ENCODE peak calls at places on chromosomes 7 and 10, in six cellular contexts. K, B, V, X, D and P are unnamed samples.

GRCh38 chr10:9060314-9060713 is 1005.8 kb downstream of the GATA3 start:
- DNase-seq in X (no peak), V (no peak), B (no peak), D (no peak), K (no peak), P (no peak)

GRCh38 chr7:158023563-158024350 is 563.9 kb downstream of the PTPRN2 start:
- DNase-seq in X (no peak), B (no peak), D (no peak), V (no peak), K (no peak), P (no peak)

GRCh38 chr7:129990403-129991192 is 37.8 kb upstream of the UBE2H start:
- DNase-seq in B (no peak), V (no peak), X (no peak), D (no peak), K (no peak), P (no peak)

GRCh38 chr10:62610649-62611229 is 193.8 kb upstream of the ADO start:
- DNase-seq in K (peak; percentile 64), D (peak; percentile 49), B (peak; percentile 57), V (peak; percentile 64), X (no peak), P (peak; percentile 28)

GRCh38 chr7:94344826-94345225 is 49.9 kb upstream of the COL1A2 start:
- DNase-seq in B (no peak), V (no peak), X (no peak), K (no peak), D (peak; percentile 12), P (no peak)

GRCh38 chr7:47600199-47601118 is 18.5 kb upstream of the TNS3 start:
- DNase-seq in B (no peak), V (no peak), D (peak; percentile 81), X (no peak), K (no peak), P (no peak)

GRCh38 chr7:127932496-127932895 is 98.7 kb downstream of the LRRC4 start:
- DNase-seq in V (no peak), X (no peak), K (no peak), B (no peak), D (no peak), P (no peak)

GRCh38 chr10:22699976-22700375 is 14.4 kb downstream of the PIP4K2A start:
- DNase-seq in B (no peak), D (no peak), K (no peak), X (no peak), V (no peak), P (no peak)

GRCh38 chr7:3165681-3166580 is 122.3 kb upstream of the CARD11 start:
- DNase-seq in B (no peak), V (no peak), X (no peak), K (no peak), D (no peak), P (no peak)

GRCh38 chr7:34104120-34104519 is 198.8 kb downstream of the BMPER start:
- DNase-seq in D (no peak), X (no peak), B (no peak), K (no peak), V (no peak), P (no peak)

GRCh38 chr10:63744060-63744941 is 223.1 kb downstream of the REEP3 start:
- DNase-seq in X (no peak), D (no peak), K (no peak), B (no peak), V (no peak), P (no peak)

GRCh38 chr10:104043185-104043830 is 42.4 kb downstream of the COL17A1 start:
- DNase-seq in K (no peak), B (no peak), X (no peak), V (no peak), D (no peak), P (no peak)

GRCh38 chr7:73623798-73624668 is at the start of gene MLXIPL:
- DNase-seq in K (peak; percentile 94), X (peak; percentile 52), V (peak; percentile 83), D (peak; percentile 62), B (peak; percentile 93), P (peak; percentile 57)

GRCh38 chr7:90816511-90817142 is 220.5 kb downstream of the CDK14 start:
- DNase-seq in X (no peak), D (peak; percentile 98), K (no peak), B (no peak), V (no peak), P (no peak)

GRCh38 chr10:24382596-24382978 is 173.6 kb downstream of the KIAA1217 start:
- DNase-seq in X (no peak), V (no peak), K (no peak), B (no peak), D (peak; percentile 78), P (no peak)

GRCh38 chr7:148402159-148402558 is 188.4 kb upstream of the C7orf33 start:
- DNase-seq in V (no peak), B (no peak), D (peak; percentile 65), X (no peak), K (no peak), P (no peak)

GRCh38 chr10:105466521-105466920 is 825.4 kb downstream of the SORCS3 start:
- DNase-seq in K (no peak), B (no peak), X (no peak), D (no peak), V (no peak), P (no peak)

GRCh38 chr7:22791204-22792158 is 31.2 kb downstream of the TOMM7 start:
- DNase-seq in V (no peak), K (no peak), D (no peak), X (no peak), B (no peak), P (no peak)

GRCh38 chr7:102814025-102814471 is 65.2 kb downstream of the FAM185A start:
- DNase-seq in X (no peak), B (no peak), K (no peak), D (peak; percentile 78), V (no peak), P (no peak)

DNA sequence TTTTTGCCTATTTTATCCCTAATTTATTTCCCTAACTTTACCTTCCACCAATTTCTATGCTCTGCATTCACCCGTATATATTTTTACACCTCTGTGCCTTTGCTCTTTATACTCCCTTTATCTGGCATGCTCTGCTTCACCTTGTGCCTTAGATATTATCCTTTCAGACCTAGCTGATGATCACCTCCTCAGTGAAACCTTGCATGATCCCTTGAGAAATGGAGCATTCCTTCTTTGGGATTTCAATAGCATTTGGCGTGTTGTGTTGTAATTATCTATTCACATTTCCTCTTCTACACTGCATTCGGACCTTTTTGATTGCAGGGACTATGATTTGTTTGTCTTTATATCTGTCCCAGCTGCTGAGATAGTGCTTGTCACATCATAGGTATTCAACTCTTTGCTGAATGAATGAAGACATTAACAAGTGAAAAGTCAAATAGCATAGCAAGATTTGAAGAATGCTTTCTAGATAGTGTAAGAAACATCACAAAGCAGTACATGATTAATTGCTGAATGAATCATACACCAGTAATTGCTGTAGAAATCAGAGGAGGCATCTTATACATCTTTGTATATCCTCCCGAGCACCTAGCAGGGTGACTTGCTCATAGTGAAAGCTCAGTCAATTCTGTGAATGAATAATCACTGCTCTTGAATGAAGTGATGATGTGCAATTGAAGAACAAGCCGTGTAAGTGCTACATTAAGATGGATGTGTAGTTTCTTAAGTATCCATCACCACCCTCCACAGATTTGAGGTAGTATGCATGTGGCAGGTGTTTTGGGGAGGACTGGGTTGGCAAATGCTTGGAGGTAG is 2.0 kb upstream of the TM9SF3 start:
- DNase-seq in B (no peak), V (no peak), X (no peak), D (peak; percentile 49), K (no peak), P (no peak)
- H3K27ac ChIP-seq in B (peak overlapping the region; percentile 99), V (no peak overlapping the region), X (no peak overlapping the region), D (no peak overlapping the region), K (no peak overlapping the region), P (no peak overlapping the region)

GRCh38 chr10:129966370-129966769 is 2.3 kb upstream of the EBF3 start:
- DNase-seq in X (no peak), D (no peak), V (peak; percentile 12), K (no peak), B (no peak), P (no peak)
- H3K27me3 ChIP-seq in X (peaks cover 9% of the 10 kb centered on the region), D (peaks cover 70% of the 10 kb centered on the region), V (peaks cover 88% of the 10 kb centered on the region), K (peaks cover 91% of the 10 kb centered on the region), B (peaks cover 9% of the 10 kb centered on the region), P (peaks cover 11% of the 10 kb centered on the region)

GRCh38 chr7:154853063-154853726 is 149.7 kb downstream of the PAXIP1 start:
- DNase-seq in K (no peak), D (no peak), V (no peak), X (no peak), B (no peak), P (no peak)

GRCh38 chr7:154853727-154854095 is 149.2 kb downstream of the PAXIP1 start:
- DNase-seq in V (no peak), B (no peak), K (no peak), D (no peak), X (no peak), P (no peak)

GRCh38 chr7:154856737-154857136 is 146.2 kb downstream of the PAXIP1 start:
- DNase-seq in K (no peak), V (no peak), D (no peak), B (no peak), X (no peak), P (no peak)

GRCh38 chr7:154855366-154855765 is 147.6 kb downstream of the PAXIP1 start:
- DNase-seq in V (no peak), X (no peak), D (no peak), B (no peak), K (no peak), P (no peak)

GRCh38 chr7:154854836-154855235 is 148.1 kb downstream of the PAXIP1 start:
- DNase-seq in B (no peak), V (no peak), X (no peak), D (no peak), K (no peak), P (no peak)
- H3K9me3 ChIP-seq in B (no peaks in the 10 kb centered on the region), V (no peaks in the 10 kb centered on the region), X (no peaks in the 10 kb centered on the region), D (peaks cover 12% of the 10 kb centered on the region), K (no peaks in the 10 kb centered on the region), P (no peaks in the 10 kb centered on the region)

GRCh38 chr7:27921081-27921836 is 181.3 kb downstream of the TAX1BP1 start:
- DNase-seq in V (peak; percentile 70), B (no peak), K (peak; percentile 55), D (peak; percentile 56), X (no peak), P (no peak)

GRCh38 chr7:27925573-27926201 is 185.7 kb downstream of the TAX1BP1 start:
- DNase-seq in V (no peak), D (no peak), K (no peak), B (no peak), X (no peak), P (no peak)

GRCh38 chr7:27922907-27923306 is 182.9 kb downstream of the TAX1BP1 start:
- DNase-seq in X (no peak), B (no peak), D (no peak), K (no peak), V (no peak), P (no peak)

GRCh38 chr7:27920281-27920946 is 180.5 kb downstream of the TAX1BP1 start:
- DNase-seq in B (no peak), K (no peak), X (no peak), D (no peak), V (no peak), P (no peak)

DNA sequence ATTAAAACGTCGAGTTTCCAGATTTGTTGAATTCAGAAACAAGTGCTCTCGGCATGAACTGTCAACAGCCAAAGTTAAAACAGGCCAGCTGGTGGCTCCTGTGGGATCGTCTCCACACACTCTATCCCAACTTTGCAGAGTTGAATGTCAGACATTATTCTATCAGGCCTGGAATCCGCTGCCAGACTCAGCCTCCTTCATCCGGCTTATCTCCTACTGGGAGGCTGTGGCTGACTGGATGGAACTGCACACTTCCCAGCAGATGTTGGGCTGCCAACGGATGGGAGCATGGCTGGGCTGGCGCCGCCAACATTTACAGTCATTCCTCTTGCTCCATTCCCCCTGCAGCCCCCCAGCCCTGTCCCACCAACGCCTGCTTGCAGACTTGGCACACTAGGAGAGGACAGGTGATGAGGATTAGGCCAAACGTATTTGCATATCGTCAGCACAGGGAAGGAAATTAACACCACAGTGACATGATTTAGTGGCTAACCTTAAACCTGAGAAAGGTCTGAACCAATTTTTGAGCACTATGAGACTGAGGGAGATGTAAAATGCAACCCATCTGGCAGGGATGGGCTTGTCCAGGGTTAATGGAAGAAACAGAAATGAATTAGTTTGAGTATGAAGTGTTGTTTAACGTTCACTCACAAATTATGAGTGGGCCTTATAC is 183.5 kb downstream of the TAX1BP1 start:
- DNase-seq in B (peak; percentile 44), V (no peak), D (no peak), X (no peak), K (peak; percentile 72), P (peak; percentile 45)
- H3K27ac ChIP-seq in B (no peak overlapping the region), V (no peak overlapping the region), D (no peak overlapping the region), X (no peak overlapping the region), K (no peak overlapping the region), P (peak overlapping the region; percentile 4)